ENCODE peak calls at places on chromosome 12, in six cellular contexts. One of them, this sample, is unnamed. For H3K4me1, the result is how much of the 10 kb centered on the place peaks cover.

GRCh38 chr12:96510306-96510764 is 21.0 kb downstream of the CFAP54 start:
- DNase-seq in pancreas: no peak
- DNase-seq in suprapubic skin: no peak
- DNase-seq in RWPE2: no peak
- DNase-seq in IMR-90: peak
- DNase-seq in PC-3: no peak
- DNase-seq in this sample: no peak

GRCh38 chr12:93818488-93819047 is 141.4 kb downstream of the CRADD start:
- DNase-seq in IMR-90: no peak
- DNase-seq in RWPE2: no peak
- DNase-seq in PC-3: no peak
- DNase-seq in suprapubic skin: no peak
- DNase-seq in pancreas: no peak
- DNase-seq in this sample: no peak

GRCh38 chr12:123427036-123427769 is 9.3 kb downstream of the RILPL2 start:
- DNase-seq in pancreas: no peak
- DNase-seq in IMR-90: no peak
- DNase-seq in suprapubic skin: no peak
- DNase-seq in PC-3: no peak
- DNase-seq in RWPE2: no peak
- DNase-seq in this sample: no peak

GRCh38 chr12:57586832-57587429 is 4.1 kb upstream of the PIP4K2C start:
- DNase-seq in suprapubic skin: no peak
- DNase-seq in RWPE2: no peak
- DNase-seq in IMR-90: no peak
- DNase-seq in pancreas: no peak
- DNase-seq in PC-3: no peak
- DNase-seq in this sample: no peak

GRCh38 chr12:8697120-8697475 is 693 bp upstream of the RIMKLB start:
- DNase-seq in RWPE2: no peak
- DNase-seq in PC-3: no peak
- DNase-seq in pancreas: no peak
- DNase-seq in IMR-90: peak
- DNase-seq in suprapubic skin: no peak
- DNase-seq in this sample: no peak

GRCh38 chr12:75556306-75556899 is 45.0 kb upstream of the KRR1 start:
- DNase-seq in PC-3: peak
- DNase-seq in RWPE2: no peak
- DNase-seq in IMR-90: no peak
- DNase-seq in suprapubic skin: no peak
- DNase-seq in pancreas: no peak
- DNase-seq in this sample: no peak

GRCh38 chr12:80837342-80837978 is 100.3 kb downstream of the LIN7A start:
- DNase-seq in IMR-90: peak
- DNase-seq in pancreas: no peak
- DNase-seq in RWPE2: no peak
- DNase-seq in PC-3: peak
- DNase-seq in suprapubic skin: no peak
- DNase-seq in this sample: no peak

GRCh38 chr12:71299541-71300376 is 139.8 kb upstream of the LGR5 start:
- DNase-seq in pancreas: no peak
- DNase-seq in RWPE2: no peak
- DNase-seq in suprapubic skin: no peak
- DNase-seq in PC-3: no peak
- DNase-seq in IMR-90: no peak
- DNase-seq in this sample: no peak

GRCh38 chr12:101854747-101855146 is 22.6 kb upstream of the DRAM1 start:
- DNase-seq in IMR-90: no peak
- DNase-seq in RWPE2: no peak
- DNase-seq in suprapubic skin: no peak
- DNase-seq in pancreas: no peak
- DNase-seq in PC-3: no peak
- DNase-seq in this sample: no peak

GRCh38 chr12:70982286-70982685 is 61.7 kb upstream of the PTPRR start:
- DNase-seq in suprapubic skin: no peak
- DNase-seq in PC-3: peak
- DNase-seq in pancreas: no peak
- DNase-seq in RWPE2: no peak
- DNase-seq in IMR-90: peak
- DNase-seq in this sample: no peak

GRCh38 chr12:89636054-89636775 is 72.4 kb downstream of the ATP2B1 start:
- DNase-seq in pancreas: no peak
- DNase-seq in RWPE2: no peak
- DNase-seq in PC-3: peak
- DNase-seq in suprapubic skin: no peak
- DNase-seq in IMR-90: peak
- DNase-seq in this sample: no peak

GRCh38 chr12:4379410-4379809 is at the start of gene FGF23:
- DNase-seq in suprapubic skin: no peak
- DNase-seq in PC-3: peak
- DNase-seq in IMR-90: peak
- DNase-seq in pancreas: no peak
- DNase-seq in RWPE2: no peak
- DNase-seq in this sample: no peak

GRCh38 chr12:127459687-127460086 is 807.3 kb upstream of the TMEM132C start:
- DNase-seq in suprapubic skin: no peak
- DNase-seq in RWPE2: no peak
- DNase-seq in pancreas: no peak
- DNase-seq in IMR-90: no peak
- DNase-seq in PC-3: no peak
- DNase-seq in this sample: no peak

GRCh38 chr12:104490850-104491249 is 34.1 kb downstream of the CHST11 start:
- DNase-seq in PC-3: no peak
- DNase-seq in suprapubic skin: no peak
- DNase-seq in IMR-90: no peak
- DNase-seq in RWPE2: no peak
- DNase-seq in pancreas: no peak
- DNase-seq in this sample: no peak

GRCh38 chr12:61282790-61283575 is 977.2 kb upstream of the USP15 start:
- DNase-seq in PC-3: peak
- DNase-seq in IMR-90: no peak
- DNase-seq in RWPE2: no peak
- DNase-seq in pancreas: no peak
- DNase-seq in suprapubic skin: no peak
- DNase-seq in this sample: no peak

GRCh38 chr12:7872565-7873304 is at the start of gene SLC2A14:
- DNase-seq in IMR-90: no peak
- DNase-seq in suprapubic skin: no peak
- DNase-seq in PC-3: no peak
- DNase-seq in pancreas: no peak
- DNase-seq in RWPE2: no peak
- DNase-seq in this sample: no peak

GRCh38 chr12:57190037-57190436 is 26.6 kb upstream of the NXPH4 start:
- DNase-seq in PC-3: no peak
- DNase-seq in RWPE2: no peak
- DNase-seq in IMR-90: no peak
- DNase-seq in suprapubic skin: no peak
- DNase-seq in pancreas: no peak
- DNase-seq in this sample: peak

GRCh38 chr12:53495903-53496751 is 3.1 kb downstream of the MAP3K12 start:
- DNase-seq in RWPE2: no peak
- DNase-seq in IMR-90: peak
- DNase-seq in suprapubic skin: peak
- DNase-seq in pancreas: no peak
- DNase-seq in PC-3: no peak
- DNase-seq in this sample: peak

GRCh38 chr12:124392271-124392990 is 97.5 kb downstream of the RFLNA start:
- DNase-seq in pancreas: peak
- DNase-seq in PC-3: no peak
- DNase-seq in IMR-90: peak
- DNase-seq in RWPE2: no peak
- DNase-seq in suprapubic skin: no peak
- DNase-seq in this sample: no peak

DNA sequence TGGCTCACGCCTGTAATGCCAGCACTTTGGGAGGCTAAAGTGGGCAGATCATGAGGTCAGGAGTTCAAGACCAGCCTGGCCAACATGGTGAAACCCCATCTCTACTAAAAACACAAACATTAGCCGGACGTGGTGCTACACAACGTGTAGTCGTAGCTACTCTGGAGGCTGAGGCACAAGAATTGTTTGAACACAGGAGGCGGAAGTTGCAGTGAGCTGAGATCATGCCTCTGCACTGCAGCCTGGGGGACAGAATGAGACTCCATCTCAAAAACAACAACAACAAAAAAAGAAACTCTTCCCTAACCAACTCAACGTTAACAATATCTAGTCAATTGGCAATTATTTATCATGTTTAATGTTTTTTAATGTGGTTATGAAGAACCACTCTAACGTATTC is 89.3 kb downstream of the EPS8 start:
- DNase-seq in IMR-90: no peak
- DNase-seq in pancreas: no peak
- DNase-seq in suprapubic skin: no peak
- DNase-seq in PC-3: no peak
- DNase-seq in RWPE2: no peak
- DNase-seq in this sample: no peak
- H3K4me1 ChIP-seq in IMR-90: under half
- H3K4me1 ChIP-seq in pancreas: under half
- H3K4me1 ChIP-seq in suprapubic skin: under half
- H3K4me1 ChIP-seq in PC-3: under half
- H3K4me1 ChIP-seq in RWPE2: under half
- H3K4me1 ChIP-seq in this sample: half or more

GRCh38 chr12:76948895-76949294 is 70.1 kb upstream of the CSRP2 start:
- DNase-seq in IMR-90: no peak
- DNase-seq in suprapubic skin: no peak
- DNase-seq in pancreas: no peak
- DNase-seq in PC-3: no peak
- DNase-seq in RWPE2: no peak
- DNase-seq in this sample: no peak

GRCh38 chr12:76957306-76957705 is 78.5 kb upstream of the CSRP2 start:
- DNase-seq in RWPE2: no peak
- DNase-seq in suprapubic skin: no peak
- DNase-seq in PC-3: no peak
- DNase-seq in IMR-90: no peak
- DNase-seq in pancreas: no peak
- DNase-seq in this sample: no peak

GRCh38 chr12:76947270-76947669 is 68.5 kb upstream of the CSRP2 start:
- DNase-seq in IMR-90: no peak
- DNase-seq in pancreas: no peak
- DNase-seq in RWPE2: no peak
- DNase-seq in PC-3: no peak
- DNase-seq in suprapubic skin: no peak
- DNase-seq in this sample: no peak

DNA sequence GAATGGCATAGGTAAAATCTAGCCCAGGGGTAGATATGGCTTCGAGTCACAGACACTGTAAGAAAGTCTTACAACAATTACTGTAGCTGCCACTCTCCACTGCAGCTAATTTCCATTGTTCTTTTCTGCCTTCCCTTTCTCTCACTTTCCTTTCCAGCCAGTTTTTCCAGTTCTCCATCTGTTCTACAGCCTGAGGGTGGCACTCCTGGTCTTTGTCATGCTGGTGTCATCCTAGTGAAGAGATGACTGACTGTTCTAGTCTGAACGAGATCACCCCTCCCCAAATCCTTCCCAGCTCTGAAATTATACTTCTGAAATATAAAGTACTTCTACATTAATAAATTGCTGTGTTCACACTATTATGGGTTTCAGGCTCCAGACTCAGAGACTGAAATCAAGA is 74.2 kb upstream of the CSRP2 start:
- DNase-seq in PC-3: peak
- DNase-seq in suprapubic skin: no peak
- DNase-seq in RWPE2: no peak
- DNase-seq in IMR-90: no peak
- DNase-seq in pancreas: no peak
- DNase-seq in this sample: no peak
- H3K4me1 ChIP-seq in PC-3: under half
- H3K4me1 ChIP-seq in suprapubic skin: under half
- H3K4me1 ChIP-seq in RWPE2: under half
- H3K4me1 ChIP-seq in IMR-90: under half
- H3K4me1 ChIP-seq in pancreas: under half
- H3K4me1 ChIP-seq in this sample: under half

GRCh38 chr12:114678028-114678427 is 5.9 kb downstream of the TBX3 start:
- DNase-seq in RWPE2: no peak
- DNase-seq in suprapubic skin: no peak
- DNase-seq in pancreas: no peak
- DNase-seq in PC-3: no peak
- DNase-seq in IMR-90: no peak
- DNase-seq in this sample: no peak
- H3K4me1 ChIP-seq in RWPE2: half or more
- H3K4me1 ChIP-seq in suprapubic skin: under half
- H3K4me1 ChIP-seq in pancreas: under half
- H3K4me1 ChIP-seq in PC-3: half or more
- H3K4me1 ChIP-seq in IMR-90: under half
- H3K4me1 ChIP-seq in this sample: under half

DNA sequence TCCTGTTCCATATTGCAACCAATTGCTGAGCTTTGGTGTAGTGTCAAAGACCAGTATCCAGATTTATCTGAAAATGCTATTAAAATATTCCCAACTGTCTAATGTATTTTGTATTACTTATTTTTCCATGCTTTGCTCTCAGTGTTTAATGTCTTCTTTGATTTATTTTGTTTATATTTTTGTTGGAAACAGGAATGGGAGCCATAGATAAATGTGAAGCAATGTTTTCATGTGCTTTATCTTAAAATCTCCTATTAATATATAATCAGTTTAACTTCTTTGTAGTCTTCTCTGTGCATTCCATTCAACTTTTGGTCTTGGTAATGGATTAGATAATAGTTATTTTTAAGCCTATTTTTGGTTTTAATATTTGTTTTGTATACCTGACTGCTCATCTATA is 8.8 kb downstream of the RAP1B start:
- DNase-seq in suprapubic skin: no peak
- DNase-seq in PC-3: no peak
- DNase-seq in RWPE2: no peak
- DNase-seq in IMR-90: no peak
- DNase-seq in pancreas: no peak
- DNase-seq in this sample: no peak
- H3K4me1 ChIP-seq in suprapubic skin: half or more
- H3K4me1 ChIP-seq in PC-3: under half
- H3K4me1 ChIP-seq in RWPE2: under half
- H3K4me1 ChIP-seq in IMR-90: under half
- H3K4me1 ChIP-seq in pancreas: half or more
- H3K4me1 ChIP-seq in this sample: half or more

DNA sequence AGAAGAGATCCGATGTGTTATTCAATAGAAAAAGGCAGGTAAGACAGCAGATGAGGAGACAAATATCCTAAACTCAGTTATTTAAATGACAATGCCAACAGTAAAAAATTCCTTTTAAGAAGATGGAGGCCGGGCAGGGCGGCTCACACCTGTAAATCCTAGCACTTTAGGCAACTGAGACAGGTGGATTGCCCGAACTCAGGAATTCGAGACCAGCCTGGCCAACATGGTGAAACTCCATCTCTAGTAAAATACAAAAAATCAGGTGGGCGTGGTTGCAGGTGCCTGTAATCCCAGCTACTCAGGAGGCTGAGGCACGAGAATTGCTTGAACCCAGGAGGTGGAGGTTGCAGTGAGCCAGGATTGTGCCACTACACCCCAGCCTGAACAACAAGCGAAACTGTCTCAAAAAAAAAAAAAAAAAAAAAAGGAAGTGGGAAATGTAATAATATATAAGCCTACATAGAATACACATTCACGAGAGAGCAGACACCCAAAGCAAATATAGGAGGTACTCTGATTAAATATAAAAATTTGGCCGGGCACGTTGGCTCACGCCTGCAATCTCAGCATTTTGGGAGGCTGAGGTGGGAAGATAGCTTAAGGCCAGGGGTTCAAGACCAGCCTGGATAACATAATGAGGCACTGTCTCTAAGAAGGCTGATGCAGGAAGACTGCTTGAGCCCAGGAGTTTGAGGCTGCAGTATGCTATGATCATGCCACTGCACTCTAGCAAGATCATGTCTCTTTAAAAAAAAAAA is 19.0 kb downstream of the CORO1C start:
- DNase-seq in RWPE2: no peak
- DNase-seq in suprapubic skin: no peak
- DNase-seq in IMR-90: no peak
- DNase-seq in pancreas: no peak
- DNase-seq in PC-3: no peak
- DNase-seq in this sample: no peak
- H3K4me1 ChIP-seq in RWPE2: under half
- H3K4me1 ChIP-seq in suprapubic skin: under half
- H3K4me1 ChIP-seq in IMR-90: under half
- H3K4me1 ChIP-seq in pancreas: under half
- H3K4me1 ChIP-seq in PC-3: under half
- H3K4me1 ChIP-seq in this sample: under half